ENCODE peak calls at places on chromosomes 4 and X, in four cellular contexts. D, Q, G and O are unnamed samples.

GRCh38 chr4:184248216-184248615 is 30.5 kb upstream of the ENPP6 start:
- DNase-seq in D (no peak), Q (no peak), G (peak; percentile 44), O (no peak)

GRCh38 chrX:140933874-140934655 is 68.3 kb upstream of the SPANXB1 start:
- DNase-seq in D (no peak), Q (no peak), G (no peak), O (no peak)

GRCh38 chr4:32569844-32570243 is 1849.7 kb downstream of the PCDH7 start:
- DNase-seq in D (no peak), Q (no peak), G (no peak), O (no peak)

GRCh38 chr4:7195546-7196282 is 3.4 kb downstream of the SORCS2 start:
- DNase-seq in D (no peak), Q (no peak), G (no peak), O (no peak)

GRCh38 chr4:184748251-184748652 is 14.4 kb upstream of the CENPU start:
- DNase-seq in D (no peak), Q (peak; percentile 75), G (no peak), O (no peak)

GRCh38 chr4:126899382-126899801 is 733.4 kb upstream of the INTU start:
- DNase-seq in D (no peak), Q (no peak), G (peak; percentile 85), O (peak; percentile 94)

GRCh38 chr4:15501941-15502340 is 32.3 kb downstream of the CC2D2A start:
- DNase-seq in D (no peak), Q (no peak), G (no peak), O (no peak)

GRCh38 chr4:76386566-76387305 is 34.2 kb downstream of the CCDC158 start:
- DNase-seq in D (no peak), Q (no peak), G (no peak), O (no peak)

GRCh38 chr4:77203380-77204197 is 46.6 kb downstream of the CCNG2 start:
- DNase-seq in D (peak; percentile 68), Q (peak; percentile 72), G (peak; percentile 90), O (peak; percentile 82)

GRCh38 chr4:1206299-1207156 is 34.1 kb upstream of the SPON2 start:
- DNase-seq in D (no peak), Q (no peak), G (no peak), O (no peak)

GRCh38 chr4:176383273-176384077 is 63.7 kb downstream of the SPCS3 start:
- DNase-seq in D (no peak), Q (no peak), G (peak; percentile 90), O (peak; percentile 81)

GRCh38 chr4:149465941-149466340 is 349.7 kb downstream of the IQCM start:
- DNase-seq in D (no peak), Q (no peak), G (peak; percentile 52), O (peak; percentile 18)

GRCh38 chrX:44908838-44909237 is 35.9 kb downstream of the KDM6A start:
- DNase-seq in D (no peak), Q (no peak), G (no peak), O (no peak)

GRCh38 chrX:57977992-57978391 is 67.7 kb upstream of the ZXDA start:
- DNase-seq in D (no peak), Q (no peak), G (no peak), O (no peak)

GRCh38 chrX:43964936-43965335 is 8.3 kb downstream of the NDP start:
- DNase-seq in D (no peak), Q (no peak), G (peak; percentile 28), O (no peak)

GRCh38 chr4:32485976-32486375 is 1765.8 kb downstream of the PCDH7 start:
- DNase-seq in D (no peak), Q (no peak), G (no peak), O (no peak)

GRCh38 chrX:43971966-43972961 is 926 bp downstream of the NDP start:
- DNase-seq in D (no peak), Q (no peak), G (peak; percentile 28), O (peak; percentile 39)

GRCh38 chr4:80492761-80493160 is 157.2 kb downstream of the CFAP299 start:
- DNase-seq in D (no peak), Q (no peak), G (no peak), O (no peak)

GRCh38 chrX:72110051-72110926 is 21.4 kb downstream of the RTL5 start:
- DNase-seq in D (no peak), Q (no peak), G (peak; percentile 20), O (no peak)

GRCh38 chr4:8704632-8705031 is 112.1 kb downstream of the CPZ start:
- DNase-seq in D (no peak), Q (no peak), G (no peak), O (no peak)

GRCh38 chrX:125132274-125132673 is 187.4 kb upstream of the TEX13C start:
- DNase-seq in D (no peak), Q (no peak), G (peak; percentile 1), O (peak; percentile 0)

GRCh38 chr4:30103455-30103854 is 616.7 kb upstream of the PCDH7 start:
- DNase-seq in D (no peak), Q (no peak), G (peak; percentile 33), O (peak; percentile 31)

GRCh38 chr4:13478707-13479106 is 5.4 kb downstream of the RAB28 start:
- DNase-seq in D (no peak), Q (no peak), G (no peak), O (no peak)

GRCh38 chrX:72634321-72634720 is 61.7 kb upstream of the HDAC8 start:
- DNase-seq in D (no peak), Q (no peak), G (peak; percentile 1), O (no peak)

GRCh38 chr4:158739600-158739999 is 16.4 kb upstream of the PPID start:
- DNase-seq in D (no peak), Q (no peak), G (no peak), O (no peak)

GRCh38 chrX:93422693-93423092 is 250.7 kb downstream of the NAP1L3 start:
- DNase-seq in D (peak; percentile 3), Q (no peak), G (peak; percentile 2), O (peak; percentile 1)
- TF ChIP-seq CTCF in D (no peak), Q (no peak), G (peak; percentile 4), O (peak; percentile 43)

DNA sequence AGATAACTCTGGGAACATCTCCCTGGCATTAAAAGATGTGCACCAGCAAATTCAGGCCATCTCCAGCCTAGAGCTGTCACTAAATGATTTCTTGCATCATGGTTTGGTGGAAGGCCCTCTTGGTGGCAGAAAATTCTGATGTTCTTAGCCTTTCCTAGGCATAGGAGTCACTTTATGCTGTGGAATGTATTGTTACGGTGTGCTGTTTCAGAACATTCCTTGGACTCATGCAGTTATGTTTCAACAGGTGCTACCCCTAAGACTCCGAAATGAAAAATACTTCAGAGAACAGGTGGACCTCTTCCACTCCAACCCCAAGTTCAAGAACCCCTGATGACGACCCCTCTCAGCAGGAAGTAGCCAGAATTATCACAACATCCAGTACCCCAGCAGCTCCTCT is 20.3 kb upstream of the PAPSS1 start:
- DNase-seq in D (no peak), Q (no peak), G (peak; percentile 45), O (peak; percentile 9)
- TF ChIP-seq CTCF in D (no peak), Q (no peak), G (peak; percentile 13), O (no peak)

GRCh38 chr4:139085141-139085540 is 69.6 kb downstream of the NOCT start:
- DNase-seq in D (peak; percentile 19), Q (no peak), G (peak; percentile 46), O (peak; percentile 36)
- TF ChIP-seq CTCF in D (peak; percentile 8), Q (no peak), G (peak; percentile 22), O (peak; percentile 40)

GRCh38 chrX:17768997-17769396 is 31.7 kb downstream of the SCML1 start:
- DNase-seq in D (no peak), Q (no peak), G (no peak), O (no peak)
- TF ChIP-seq CTCF in D (no peak), Q (no peak), G (no peak), O (no peak)

GRCh38 chrX:149527705-149528104 is 13.1 kb upstream of the EOLA1 start:
- DNase-seq in D (no peak), Q (no peak), G (peak; percentile 50), O (peak; percentile 28)
- TF ChIP-seq CTCF in D (no peak), Q (no peak), G (peak; percentile 60), O (peak; percentile 50)

GRCh38 chr4:61085534-61085933 is 114.6 kb upstream of the ADGRL3 start:
- DNase-seq in D (no peak), Q (no peak), G (no peak), O (no peak)

GRCh38 chr4:61079427-61079826 is 120.7 kb upstream of the ADGRL3 start:
- DNase-seq in D (no peak), Q (no peak), G (peak; percentile 66), O (no peak)

DNA sequence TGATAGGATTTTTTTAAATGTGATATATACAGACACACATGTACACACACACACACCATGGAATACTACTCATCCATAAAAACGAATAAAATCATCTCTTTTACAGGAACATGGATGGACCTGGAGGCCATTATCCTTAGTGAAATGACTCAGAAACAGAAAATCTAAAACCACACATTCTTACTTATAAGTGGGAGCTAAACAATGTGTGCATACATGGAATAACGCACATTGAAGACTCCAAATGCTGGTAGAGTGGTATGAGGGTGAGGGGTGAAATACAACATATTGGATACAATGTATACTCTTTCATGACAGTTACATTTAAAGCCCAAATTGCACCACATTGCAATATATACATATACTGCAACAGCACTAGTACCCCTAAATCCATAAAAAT is 120.2 kb upstream of the ADGRL3 start:
- DNase-seq in D (no peak), Q (no peak), G (peak; percentile 37), O (no peak)
- TF ChIP-seq CTCF in D (no peak), Q (no peak), G (no peak), O (no peak)

GRCh38 chr4:163755013-163755412 is 260.5 kb downstream of the TMA16 start:
- DNase-seq in D (peak; percentile 11), Q (no peak), G (peak; percentile 19), O (peak; percentile 43)
- TF ChIP-seq CTCF in D (peak; percentile 12), Q (no peak), G (peak; percentile 17), O (peak; percentile 68)